ENCODE peak calls at places on chromosomes 16 and 17, in four cellular contexts. T, H, L and A are unnamed samples.

GRCh38 chr17:64741038-64741641 is 79.0 kb upstream of the SMURF2 start:
- DNase-seq in T (no peak), H (peak; percentile 26), L (no peak), A (no peak)

GRCh38 chr16:18969855-18970240 is 13.9 kb upstream of the TMC7 start:
- DNase-seq in T (no peak), H (no peak), L (peak; percentile 27), A (no peak)

GRCh38 chr16:83336630-83337029 is 471.1 kb upstream of the HSBP1 start:
- DNase-seq in T (no peak), H (peak; percentile 75), L (no peak), A (no peak)

GRCh38 chr17:64202683-64203430 is 60.2 kb downstream of the TEX2 start:
- DNase-seq in T (no peak), H (peak; percentile 81), L (no peak), A (no peak)

GRCh38 chr16:85928411-85928820 is 29.5 kb downstream of the IRF8 start:
- DNase-seq in T (no peak), H (peak; percentile 41), L (peak; percentile 54), A (no peak)

GRCh38 chr17:65467156-65467555 is 94.3 kb downstream of the AXIN2 start:
- DNase-seq in T (no peak), H (no peak), L (no peak), A (no peak)

GRCh38 chr16:65672960-65673359 is 551.1 kb upstream of the CDH11 start:
- DNase-seq in T (no peak), H (no peak), L (no peak), A (no peak)

GRCh38 chr17:73531171-73531570 is 113.1 kb downstream of the SDK2 start:
- DNase-seq in T (no peak), H (no peak), L (no peak), A (no peak)

GRCh38 chr17:42311240-42312034 is 23.1 kb downstream of the STAT5A start:
- DNase-seq in T (no peak), H (peak; percentile 40), L (peak; percentile 14), A (peak; percentile 96)

GRCh38 chr17:82349287-82349701 is 9.8 kb upstream of the TEX19 start:
- DNase-seq in T (no peak), H (peak; percentile 51), L (no peak), A (no peak)

GRCh38 chr16:21197115-21197514 is 14.3 kb downstream of the ZP2 start:
- DNase-seq in T (no peak), H (no peak), L (peak; percentile 70), A (no peak)

GRCh38 chr17:16453493-16453851 is 38.1 kb downstream of the TRPV2 start:
- DNase-seq in T (no peak), H (no peak), L (no peak), A (no peak)

GRCh38 chr17:915416-916201 is 64.0 kb downstream of the NXN start:
- DNase-seq in T (no peak), H (no peak), L (no peak), A (no peak)

GRCh38 chr16:58464916-58465731 is 34.8 kb upstream of the NDRG4 start:
- DNase-seq in T (peak; percentile 27), H (peak; percentile 75), L (peak; percentile 31), A (peak; percentile 49)